ENCODE peak calls at places on chromosomes 1 and 21, in five cellular contexts. R is amygdala, J is kidney, E is HT1080, I is brain microvascular endothelial cell. O is an unnamed sample.

GRCh38 chr1:232873412-232873811 is 68.2 kb downstream of the MAP10 start:
- DNase-seq in R (no peak), J (no peak), E (no peak), I (no peak), O (peak)

GRCh38 chr1:43049487-43049886 is 90.8 kb upstream of the SLC2A1 start:
- DNase-seq in R (no peak), J (no peak), E (no peak), I (no peak), O (no peak)

GRCh38 chr1:81998165-81998564 is 197.4 kb downstream of the ADGRL2 start:
- DNase-seq in R (no peak), J (no peak), E (no peak), I (peak), O (no peak)

GRCh38 chr1:218348628-218349185 is 3.6 kb downstream of the TGFB2 start:
- DNase-seq in R (no peak), J (no peak), E (no peak), I (no peak), O (peak)

GRCh38 chr1:205319081-205320018 is 2.2 kb downstream of the NUAK2 start:
- DNase-seq in R (no peak), J (peak), E (peak), I (no peak), O (peak)

GRCh38 chr1:53091841-53092645 is 30.0 kb downstream of the PODN start:
- DNase-seq in R (peak), J (no peak), E (peak), I (no peak), O (no peak)

GRCh38 chr21:32009263-32009662 is 136.4 kb downstream of the HUNK start:
- DNase-seq in R (no peak), J (no peak), E (no peak), I (no peak), O (no peak)

GRCh38 chr1:191520345-191520744 is 637.9 kb upstream of the RGS18 start:
- DNase-seq in R (no peak), J (no peak), E (no peak), I (no peak), O (no peak)

GRCh38 chr1:39900662-39901485 is 843 bp downstream of the MYCL start:
- DNase-seq in R (no peak), J (no peak), E (no peak), I (no peak), O (no peak)

GRCh38 chr21:36735724-36736310 is 36.9 kb downstream of the SIM2 start:
- DNase-seq in R (no peak), J (no peak), E (no peak), I (no peak), O (no peak)

GRCh38 chr1:28508435-28508754 is 2.6 kb downstream of the RCC1 start:
- DNase-seq in R (no peak), J (no peak), E (peak), I (no peak), O (peak)

GRCh38 chr1:108551157-108551862 is 8.6 kb upstream of the EEIG2 start:
- DNase-seq in R (no peak), J (no peak), E (no peak), I (no peak), O (no peak)

GRCh38 chr21:15190837-15191236 is 126.0 kb upstream of the NRIP1 start:
- DNase-seq in R (no peak), J (no peak), E (no peak), I (no peak), O (no peak)

GRCh38 chr1:20787775-20788488 is 825 bp upstream of the HP1BP3 start:
- DNase-seq in R (no peak), J (no peak), E (peak), I (peak), O (peak)

GRCh38 chr1:9164919-9165318 is 36.0 kb upstream of the GPR157 start:
- DNase-seq in R (no peak), J (no peak), E (no peak), I (no peak), O (no peak)

GRCh38 chr1:88983791-88984552 is 8.5 kb downstream of the KYAT3 start:
- DNase-seq in R (no peak), J (no peak), E (peak), I (peak), O (no peak)

GRCh38 chr1:4622821-4623220 is 31.6 kb upstream of the AJAP1 start:
- DNase-seq in R (no peak), J (peak), E (no peak), I (no peak), O (no peak)

GRCh38 chr1:3529099-3529729 is 74.7 kb downstream of the ARHGEF16 start:
- DNase-seq in R (peak), J (no peak), E (no peak), I (no peak), O (no peak)

GRCh38 chr1:8352886-8353285 is 35.0 kb downstream of the SLC45A1 start:
- DNase-seq in R (no peak), J (peak), E (no peak), I (no peak), O (no peak)

GRCh38 chr1:6265173-6265572 is 4.3 kb upstream of the GPR153 start:
- DNase-seq in R (no peak), J (no peak), E (no peak), I (no peak), O (no peak)

GRCh38 chr1:66725885-66726665 is 26.2 kb upstream of the DYNLT5 start:
- DNase-seq in R (peak), J (no peak), E (peak), I (peak), O (peak)

GRCh38 chr1:1540015-1540816 is at the start of gene TMEM240:
- DNase-seq in R (peak), J (peak), E (no peak), I (peak), O (no peak)

O was measured in foreskin keratinocyte.